ENCODE peak calls at places on chromosomes 12 and 14, in six cellular contexts. U is NCI-H774, O is suprapubic skin, L is NCI-H1105, X is SIG-M5, Y is NCI-H345. C is an unnamed sample.

GRCh38 chr12:122965356-122965755 is 907 bp downstream of the ABCB9 start:
- DNase-seq in U (no peak), L (no peak), X (no peak), O (no peak), Y (no peak), C (no peak)

GRCh38 chr14:64253672-64254071 is 40.5 kb downstream of the ESR2 start:
- DNase-seq in O (no peak), U (no peak), X (no peak), Y (no peak), L (no peak), C (no peak)

GRCh38 chr14:81427348-81428058 is 27.4 kb upstream of the STON2 start:
- DNase-seq in U (no peak), O (no peak), X (no peak), L (no peak), Y (no peak), C (no peak)

GRCh38 chr12:56836800-56837663 is 73.9 kb downstream of the HSD17B6 start:
- DNase-seq in Y (no peak), O (no peak), U (no peak), X (no peak), L (no peak), C (no peak)

GRCh38 chr12:56670836-56671235 is 17.2 kb downstream of the PTGES3 start:
- DNase-seq in Y (no peak), L (no peak), X (no peak), O (no peak), U (no peak), C (peak)

GRCh38 chr14:32083789-32084188 is 6.7 kb downstream of the ARHGAP5 start:
- DNase-seq in Y (no peak), X (no peak), L (no peak), O (no peak), U (no peak), C (no peak)

GRCh38 chr14:34122081-34122480 is 171.2 kb upstream of the EGLN3 start:
- DNase-seq in L (no peak), U (no peak), X (no peak), Y (no peak), O (no peak), C (no peak)

GRCh38 chr14:104357689-104358527 is 219.5 kb downstream of the KIF26A start:
- DNase-seq in U (no peak), L (no peak), O (peak), Y (no peak), X (no peak), C (no peak)

GRCh38 chr14:90443161-90444076 is 46.6 kb downstream of the CALM1 start:
- DNase-seq in Y (no peak), O (no peak), U (no peak), L (no peak), X (no peak), C (no peak)

GRCh38 chr12:111598637-111599458 is at the start of gene ATXN2:
- DNase-seq in U (peak), Y (peak), O (no peak), X (no peak), L (peak), C (peak)

GRCh38 chr12:93819048-93819491 is 141.9 kb downstream of the CRADD start:
- DNase-seq in L (no peak), X (no peak), O (no peak), U (no peak), Y (no peak), C (peak)

GRCh38 chr14:85088231-85088630 is 441.7 kb upstream of the FLRT2 start:
- DNase-seq in Y (no peak), U (no peak), L (no peak), O (no peak), X (no peak), C (no peak)